ENCODE peak calls at places on chromosomes 6 and 20, in five cellular contexts. T is H1, V is HepG2, S is NT2/D1, N is GM12878. Y is an unnamed sample.

GRCh38 chr6:139597781-139598368 is 223.4 kb upstream of the CITED2 start:
- DNase-seq in T (no peak), V (peak; percentile 87), S (no peak), N (no peak), Y (no peak)

GRCh38 chr20:1876975-1877603 is 18.1 kb upstream of the SIRPA start:
- DNase-seq in T (no peak), V (no peak), S (no peak), N (no peak), Y (peak; percentile 52)

GRCh38 chr6:122669868-122670267 is 59.7 kb downstream of the PKIB start:
- DNase-seq in T (no peak), V (no peak), S (no peak), N (no peak), Y (no peak)

GRCh38 chr20:36645998-36646397 is at the start of gene SLA2:
- DNase-seq in T (no peak), V (no peak), S (no peak), N (no peak), Y (no peak)

GRCh38 chr6:32980488-32981038 is 12.2 kb downstream of the BRD2 start:
- DNase-seq in T (no peak), V (no peak), S (no peak), N (no peak), Y (no peak)

GRCh38 chr6:152167639-152168603 is 360.4 kb downstream of the ESR1 start:
- DNase-seq in T (no peak), V (no peak), S (no peak), N (no peak), Y (no peak)

GRCh38 chr6:35053701-35054100 is 87.4 kb downstream of the TCP11 start:
- DNase-seq in T (no peak), V (no peak), S (no peak), N (no peak), Y (no peak)

GRCh38 chr6:148414836-148415235 is 72.2 kb downstream of the SASH1 start:
- DNase-seq in T (no peak), V (no peak), S (no peak), N (no peak), Y (no peak)

GRCh38 chr20:34095825-34096224 is 16.2 kb downstream of the EIF2S2 start:
- DNase-seq in T (no peak), V (no peak), S (no peak), N (no peak), Y (no peak)

GRCh38 chr6:30691208-30691872 is 556 bp upstream of the NRM start:
- DNase-seq in T (no peak), V (no peak), S (no peak), N (no peak), Y (no peak)

GRCh38 chr6:80165143-80165542 is 58.7 kb downstream of the BCKDHB start:
- DNase-seq in T (no peak), V (no peak), S (no peak), N (peak; percentile 56), Y (no peak)

GRCh38 chr6:133892444-133893323 is 3.8 kb downstream of the TCF21 start:
- DNase-seq in T (no peak), V (no peak), S (no peak), N (no peak), Y (no peak)

GRCh38 chr20:59753836-59754235 is 149.5 kb downstream of the PHACTR3 start:
- DNase-seq in T (no peak), V (no peak), S (no peak), N (no peak), Y (no peak)

GRCh38 chr20:39107741-39108140 is 145.6 kb downstream of the DHX35 start:
- DNase-seq in T (no peak), V (peak; percentile 42), S (no peak), N (no peak), Y (no peak)

GRCh38 chr6:117449549-117450439 is 24.1 kb upstream of the ROS1 start:
- DNase-seq in T (no peak), V (peak; percentile 66), S (peak; percentile 44), N (peak; percentile 12), Y (peak; percentile 48)

GRCh38 chr6:40996591-40997247 is 42.3 kb downstream of the UNC5CL start:
- DNase-seq in T (no peak), V (peak; percentile 69), S (peak; percentile 30), N (no peak), Y (peak; percentile 11)
- TF ChIP-seq SUZ12 in T (no peak), V (no peak), S (no peak), N (no peak), Y (no peak)

DNA sequence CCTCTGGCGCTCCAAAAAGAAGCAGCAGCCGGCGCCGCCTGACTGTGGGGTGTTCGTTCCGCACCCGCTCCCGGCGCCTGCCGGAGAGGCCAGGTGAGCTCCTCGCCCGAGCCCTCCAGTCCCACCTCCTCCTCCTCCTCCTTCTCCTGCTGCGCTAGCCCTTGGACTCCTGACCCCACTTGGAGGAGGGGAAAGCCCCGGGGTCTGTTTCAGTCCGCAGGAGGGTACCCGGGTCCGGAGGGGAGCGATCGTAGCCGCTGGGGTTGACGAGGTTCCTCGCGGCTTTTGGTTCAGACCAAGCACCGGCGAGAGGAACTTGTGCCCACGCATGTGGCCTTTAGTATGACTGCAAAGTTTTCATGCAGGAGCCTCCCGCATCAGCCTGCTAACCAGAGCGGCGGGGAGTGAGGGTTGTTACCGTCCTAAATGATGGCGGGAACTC is 493 bp downstream of the CRYBG1 start:
- DNase-seq in T (peak; percentile 7), V (no peak), S (no peak), N (no peak), Y (no peak)
- TF ChIP-seq SUZ12 in T (peak; percentile 20), V (no peak), S (no peak), N (no peak), Y (no peak)

DNA sequence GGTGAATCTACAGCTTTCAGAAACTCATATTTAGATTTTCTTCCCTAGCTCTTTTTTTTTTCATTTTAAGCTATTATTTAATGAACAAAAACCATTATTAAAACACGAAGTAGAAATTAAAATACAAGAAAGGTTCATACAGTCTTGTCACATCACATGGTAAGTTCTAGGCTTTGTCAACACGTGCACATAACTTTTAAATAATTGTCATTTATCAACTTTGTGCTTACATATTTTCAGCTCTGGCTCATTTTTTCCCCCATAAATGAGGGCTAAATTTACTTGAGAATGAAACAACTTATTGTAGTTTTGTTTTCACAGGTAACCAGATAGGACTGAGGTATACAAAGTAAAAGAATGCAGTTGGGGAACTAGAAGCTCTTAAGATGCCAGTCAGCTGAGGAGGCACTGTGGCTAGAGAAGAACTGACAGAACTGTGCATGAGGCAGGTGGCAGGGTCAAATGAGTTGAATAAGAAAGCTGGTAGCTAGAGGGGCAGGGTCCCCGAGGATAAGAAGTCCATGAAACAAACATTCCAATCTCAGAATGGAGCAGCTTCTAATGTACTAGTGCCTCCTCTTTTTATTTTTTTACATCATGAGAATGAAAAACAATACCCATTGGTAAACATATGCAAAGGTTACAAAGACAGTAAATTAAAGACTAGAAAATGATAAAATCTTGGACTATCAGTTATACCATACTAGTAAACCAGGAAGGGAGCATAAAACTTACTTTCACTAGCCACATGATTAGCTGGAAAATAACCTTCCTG is 141.5 kb downstream of the MYB start:
- DNase-seq in T (no peak), V (no peak), S (no peak), N (peak; percentile 52), Y (no peak)
- TF ChIP-seq SUZ12 in T (no peak), V (no peak), S (no peak), N (no peak), Y (no peak)

GRCh38 chr20:44081888-44082287 is 105.1 kb downstream of the JPH2 start:
- DNase-seq in T (no peak), V (no peak), S (no peak), N (no peak), Y (no peak)

GRCh38 chr20:44081476-44081875 is 105.5 kb downstream of the JPH2 start:
- DNase-seq in T (no peak), V (no peak), S (no peak), N (no peak), Y (no peak)

GRCh38 chr20:44080646-44081267 is 106.2 kb downstream of the JPH2 start:
- DNase-seq in T (peak; percentile 25), V (peak; percentile 79), S (peak; percentile 73), N (peak; percentile 55), Y (peak; percentile 79)

GRCh38 chr20:44079291-44079690 is 107.7 kb downstream of the JPH2 start:
- DNase-seq in T (no peak), V (no peak), S (no peak), N (no peak), Y (no peak)

DNA sequence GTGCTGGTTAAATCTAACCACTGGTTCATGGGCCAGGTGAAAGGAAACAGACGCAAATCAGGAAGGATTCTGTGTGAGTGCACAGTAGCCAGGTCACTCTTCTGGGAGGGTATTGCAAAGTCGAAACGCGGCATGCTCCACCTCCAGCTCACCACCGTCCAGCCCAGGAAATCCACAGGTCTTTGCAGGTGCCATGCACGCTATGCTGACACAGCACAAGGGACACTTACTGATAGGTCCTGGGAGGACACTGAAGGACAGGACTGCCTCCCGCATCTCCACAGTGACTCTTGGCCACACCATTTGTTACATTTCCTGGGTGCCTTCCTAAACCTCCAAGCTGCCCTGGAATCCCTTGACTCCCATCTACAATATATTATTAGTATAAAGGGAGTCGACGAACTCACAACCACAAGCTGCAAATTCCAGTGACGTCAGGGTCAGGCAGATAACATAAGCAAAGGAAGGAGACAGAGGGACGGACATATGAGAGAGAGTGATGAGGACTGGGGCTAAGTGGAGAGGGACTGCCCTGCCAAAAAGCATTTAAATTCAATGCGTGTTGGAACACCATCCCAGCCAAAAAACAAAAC is 106.9 kb downstream of the JPH2 start:
- DNase-seq in T (no peak), V (no peak), S (no peak), N (no peak), Y (no peak)
- TF ChIP-seq SUZ12 in T (no peak), V (no peak), S (no peak), N (no peak), Y (no peak)